ENCODE peak calls at places on chromosomes 3 and 15, in ten cellular contexts. One of them, this sample, is unnamed.

GRCh38 chr3:193971268-193971751 is 164.6 kb upstream of the HES1 start:
- DNase-seq in endothelial cell: no peak
- DNase-seq in stimulated activated CD4-positive, alpha-beta T cell treated with anti-CD3 and anti-CD28 coated beads, TNF-alpha, amount 100 ng/mL, for 24 hours: no peak
- DNase-seq in posterior cingulate gyrus: no peak
- DNase-seq in globus pallidus: no peak
- DNase-seq in 8988T: no peak
- DNase-seq in left ventricle myocardium superior: no peak
- DNase-seq in GM12892: no peak
- DNase-seq in stimulated activated naive CD8-positive, alpha-beta T cell treated with anti-CD3 and anti-CD28 coated beads, Interleukin-15, amount 100 ng/mL, for 72 hours: peak
- DNase-seq in HEK293T: no peak
- DNase-seq in this sample: no peak

GRCh38 chr15:22989576-22990477 is 9.7 kb upstream of the CYFIP1 start:
- DNase-seq in endothelial cell: no peak
- DNase-seq in stimulated activated CD4-positive, alpha-beta T cell treated with anti-CD3 and anti-CD28 coated beads, TNF-alpha, amount 100 ng/mL, for 24 hours: no peak
- DNase-seq in posterior cingulate gyrus: no peak
- DNase-seq in globus pallidus: no peak
- DNase-seq in 8988T: no peak
- DNase-seq in left ventricle myocardium superior: no peak
- DNase-seq in GM12892: no peak
- DNase-seq in stimulated activated naive CD8-positive, alpha-beta T cell treated with anti-CD3 and anti-CD28 coated beads, Interleukin-15, amount 100 ng/mL, for 72 hours: no peak
- DNase-seq in HEK293T: no peak
- DNase-seq in this sample: no peak

GRCh38 chr3:14461748-14462324 is 59.4 kb downstream of the SLC6A6 start:
- DNase-seq in endothelial cell: peak
- DNase-seq in stimulated activated CD4-positive, alpha-beta T cell treated with anti-CD3 and anti-CD28 coated beads, TNF-alpha, amount 100 ng/mL, for 24 hours: peak
- DNase-seq in posterior cingulate gyrus: peak
- DNase-seq in globus pallidus: peak
- DNase-seq in 8988T: peak
- DNase-seq in left ventricle myocardium superior: peak
- DNase-seq in GM12892: no peak
- DNase-seq in stimulated activated naive CD8-positive, alpha-beta T cell treated with anti-CD3 and anti-CD28 coated beads, Interleukin-15, amount 100 ng/mL, for 72 hours: peak
- DNase-seq in HEK293T: peak
- DNase-seq in this sample: no peak

GRCh38 chr15:98440917-98441316 is 207.4 kb upstream of the IGF1R start:
- DNase-seq in endothelial cell: no peak
- DNase-seq in stimulated activated CD4-positive, alpha-beta T cell treated with anti-CD3 and anti-CD28 coated beads, TNF-alpha, amount 100 ng/mL, for 24 hours: no peak
- DNase-seq in posterior cingulate gyrus: no peak
- DNase-seq in globus pallidus: no peak
- DNase-seq in 8988T: no peak
- DNase-seq in left ventricle myocardium superior: no peak
- DNase-seq in GM12892: no peak
- DNase-seq in stimulated activated naive CD8-positive, alpha-beta T cell treated with anti-CD3 and anti-CD28 coated beads, Interleukin-15, amount 100 ng/mL, for 72 hours: no peak
- DNase-seq in HEK293T: no peak
- DNase-seq in this sample: no peak

GRCh38 chr3:46759239-46760152 is 41.8 kb upstream of the PRSS50 start:
- DNase-seq in endothelial cell: no peak
- DNase-seq in stimulated activated CD4-positive, alpha-beta T cell treated with anti-CD3 and anti-CD28 coated beads, TNF-alpha, amount 100 ng/mL, for 24 hours: no peak
- DNase-seq in posterior cingulate gyrus: no peak
- DNase-seq in globus pallidus: no peak
- DNase-seq in 8988T: no peak
- DNase-seq in left ventricle myocardium superior: no peak
- DNase-seq in GM12892: no peak
- DNase-seq in stimulated activated naive CD8-positive, alpha-beta T cell treated with anti-CD3 and anti-CD28 coated beads, Interleukin-15, amount 100 ng/mL, for 72 hours: no peak
- DNase-seq in HEK293T: no peak
- DNase-seq in this sample: no peak

GRCh38 chr3:54859204-54859603 is 68.7 kb downstream of the LRTM1 start:
- DNase-seq in endothelial cell: no peak
- DNase-seq in stimulated activated CD4-positive, alpha-beta T cell treated with anti-CD3 and anti-CD28 coated beads, TNF-alpha, amount 100 ng/mL, for 24 hours: no peak
- DNase-seq in posterior cingulate gyrus: no peak
- DNase-seq in globus pallidus: no peak
- DNase-seq in 8988T: no peak
- DNase-seq in left ventricle myocardium superior: no peak
- DNase-seq in GM12892: no peak
- DNase-seq in stimulated activated naive CD8-positive, alpha-beta T cell treated with anti-CD3 and anti-CD28 coated beads, Interleukin-15, amount 100 ng/mL, for 72 hours: no peak
- DNase-seq in HEK293T: no peak
- DNase-seq in this sample: no peak

GRCh38 chr15:32878849-32879795 is 161.3 kb downstream of the GREM1 start:
- DNase-seq in endothelial cell: no peak
- DNase-seq in stimulated activated CD4-positive, alpha-beta T cell treated with anti-CD3 and anti-CD28 coated beads, TNF-alpha, amount 100 ng/mL, for 24 hours: no peak
- DNase-seq in posterior cingulate gyrus: no peak
- DNase-seq in globus pallidus: no peak
- DNase-seq in 8988T: no peak
- DNase-seq in left ventricle myocardium superior: no peak
- DNase-seq in GM12892: no peak
- DNase-seq in stimulated activated naive CD8-positive, alpha-beta T cell treated with anti-CD3 and anti-CD28 coated beads, Interleukin-15, amount 100 ng/mL, for 72 hours: no peak
- DNase-seq in HEK293T: no peak
- DNase-seq in this sample: no peak

GRCh38 chr3:14486460-14486859 is 53.7 kb downstream of the GRIP2 start:
- DNase-seq in endothelial cell: no peak
- DNase-seq in stimulated activated CD4-positive, alpha-beta T cell treated with anti-CD3 and anti-CD28 coated beads, TNF-alpha, amount 100 ng/mL, for 24 hours: no peak
- DNase-seq in posterior cingulate gyrus: no peak
- DNase-seq in globus pallidus: no peak
- DNase-seq in 8988T: no peak
- DNase-seq in left ventricle myocardium superior: no peak
- DNase-seq in GM12892: no peak
- DNase-seq in stimulated activated naive CD8-positive, alpha-beta T cell treated with anti-CD3 and anti-CD28 coated beads, Interleukin-15, amount 100 ng/mL, for 72 hours: no peak
- DNase-seq in HEK293T: no peak
- DNase-seq in this sample: no peak

GRCh38 chr3:132134611-132135010 is 99.8 kb upstream of the CPNE4 start:
- DNase-seq in endothelial cell: no peak
- DNase-seq in stimulated activated CD4-positive, alpha-beta T cell treated with anti-CD3 and anti-CD28 coated beads, TNF-alpha, amount 100 ng/mL, for 24 hours: no peak
- DNase-seq in posterior cingulate gyrus: no peak
- DNase-seq in globus pallidus: no peak
- DNase-seq in 8988T: no peak
- DNase-seq in left ventricle myocardium superior: no peak
- DNase-seq in GM12892: no peak
- DNase-seq in stimulated activated naive CD8-positive, alpha-beta T cell treated with anti-CD3 and anti-CD28 coated beads, Interleukin-15, amount 100 ng/mL, for 72 hours: no peak
- DNase-seq in HEK293T: no peak
- DNase-seq in this sample: no peak

GRCh38 chr15:78626611-78627010 is 5.8 kb upstream of the CHRNA3 start:
- DNase-seq in endothelial cell: no peak
- DNase-seq in stimulated activated CD4-positive, alpha-beta T cell treated with anti-CD3 and anti-CD28 coated beads, TNF-alpha, amount 100 ng/mL, for 24 hours: no peak
- DNase-seq in posterior cingulate gyrus: no peak
- DNase-seq in globus pallidus: no peak
- DNase-seq in 8988T: no peak
- DNase-seq in left ventricle myocardium superior: no peak
- DNase-seq in GM12892: no peak
- DNase-seq in stimulated activated naive CD8-positive, alpha-beta T cell treated with anti-CD3 and anti-CD28 coated beads, Interleukin-15, amount 100 ng/mL, for 72 hours: no peak
- DNase-seq in HEK293T: no peak
- DNase-seq in this sample: no peak

GRCh38 chr3:127262533-127262932 is 25.3 kb downstream of the PRR20G start:
- DNase-seq in endothelial cell: no peak
- DNase-seq in stimulated activated CD4-positive, alpha-beta T cell treated with anti-CD3 and anti-CD28 coated beads, TNF-alpha, amount 100 ng/mL, for 24 hours: no peak
- DNase-seq in posterior cingulate gyrus: no peak
- DNase-seq in globus pallidus: no peak
- DNase-seq in 8988T: no peak
- DNase-seq in left ventricle myocardium superior: no peak
- DNase-seq in GM12892: no peak
- DNase-seq in stimulated activated naive CD8-positive, alpha-beta T cell treated with anti-CD3 and anti-CD28 coated beads, Interleukin-15, amount 100 ng/mL, for 72 hours: no peak
- DNase-seq in HEK293T: no peak
- DNase-seq in this sample: no peak

GRCh38 chr3:17094551-17094950 is 209.8 kb downstream of the PLCL2 start:
- DNase-seq in endothelial cell: no peak
- DNase-seq in stimulated activated CD4-positive, alpha-beta T cell treated with anti-CD3 and anti-CD28 coated beads, TNF-alpha, amount 100 ng/mL, for 24 hours: no peak
- DNase-seq in posterior cingulate gyrus: no peak
- DNase-seq in globus pallidus: no peak
- DNase-seq in 8988T: no peak
- DNase-seq in left ventricle myocardium superior: no peak
- DNase-seq in GM12892: no peak
- DNase-seq in stimulated activated naive CD8-positive, alpha-beta T cell treated with anti-CD3 and anti-CD28 coated beads, Interleukin-15, amount 100 ng/mL, for 72 hours: no peak
- DNase-seq in HEK293T: no peak
- DNase-seq in this sample: no peak

GRCh38 chr3:189148090-189148507 is 23.7 kb upstream of the TPRG1 start:
- DNase-seq in endothelial cell: peak
- DNase-seq in stimulated activated CD4-positive, alpha-beta T cell treated with anti-CD3 and anti-CD28 coated beads, TNF-alpha, amount 100 ng/mL, for 24 hours: peak
- DNase-seq in posterior cingulate gyrus: peak
- DNase-seq in globus pallidus: peak
- DNase-seq in 8988T: peak
- DNase-seq in left ventricle myocardium superior: peak
- DNase-seq in GM12892: no peak
- DNase-seq in stimulated activated naive CD8-positive, alpha-beta T cell treated with anti-CD3 and anti-CD28 coated beads, Interleukin-15, amount 100 ng/mL, for 72 hours: peak
- DNase-seq in HEK293T: peak
- DNase-seq in this sample: peak

GRCh38 chr3:175186511-175186910 is 327.4 kb downstream of the NAALADL2 start:
- DNase-seq in endothelial cell: no peak
- DNase-seq in stimulated activated CD4-positive, alpha-beta T cell treated with anti-CD3 and anti-CD28 coated beads, TNF-alpha, amount 100 ng/mL, for 24 hours: no peak
- DNase-seq in posterior cingulate gyrus: no peak
- DNase-seq in globus pallidus: no peak
- DNase-seq in 8988T: no peak
- DNase-seq in left ventricle myocardium superior: no peak
- DNase-seq in GM12892: no peak
- DNase-seq in stimulated activated naive CD8-positive, alpha-beta T cell treated with anti-CD3 and anti-CD28 coated beads, Interleukin-15, amount 100 ng/mL, for 72 hours: no peak
- DNase-seq in HEK293T: no peak
- DNase-seq in this sample: no peak

GRCh38 chr3:14428087-14429067 is 26.0 kb downstream of the SLC6A6 start:
- DNase-seq in endothelial cell: no peak
- DNase-seq in stimulated activated CD4-positive, alpha-beta T cell treated with anti-CD3 and anti-CD28 coated beads, TNF-alpha, amount 100 ng/mL, for 24 hours: peak
- DNase-seq in posterior cingulate gyrus: no peak
- DNase-seq in globus pallidus: no peak
- DNase-seq in 8988T: no peak
- DNase-seq in left ventricle myocardium superior: peak
- DNase-seq in GM12892: no peak
- DNase-seq in stimulated activated naive CD8-positive, alpha-beta T cell treated with anti-CD3 and anti-CD28 coated beads, Interleukin-15, amount 100 ng/mL, for 72 hours: peak
- DNase-seq in HEK293T: no peak
- DNase-seq in this sample: no peak

GRCh38 chr3:64502284-64502683 is 185.5 kb downstream of the ADAMTS9 start:
- DNase-seq in endothelial cell: no peak
- DNase-seq in stimulated activated CD4-positive, alpha-beta T cell treated with anti-CD3 and anti-CD28 coated beads, TNF-alpha, amount 100 ng/mL, for 24 hours: no peak
- DNase-seq in posterior cingulate gyrus: no peak
- DNase-seq in globus pallidus: no peak
- DNase-seq in 8988T: no peak
- DNase-seq in left ventricle myocardium superior: no peak
- DNase-seq in GM12892: no peak
- DNase-seq in stimulated activated naive CD8-positive, alpha-beta T cell treated with anti-CD3 and anti-CD28 coated beads, Interleukin-15, amount 100 ng/mL, for 72 hours: no peak
- DNase-seq in HEK293T: no peak
- DNase-seq in this sample: no peak

GRCh38 chr3:114542359-114542758 is 248.5 kb downstream of the TIGIT start:
- DNase-seq in endothelial cell: no peak
- DNase-seq in stimulated activated CD4-positive, alpha-beta T cell treated with anti-CD3 and anti-CD28 coated beads, TNF-alpha, amount 100 ng/mL, for 24 hours: no peak
- DNase-seq in posterior cingulate gyrus: no peak
- DNase-seq in globus pallidus: no peak
- DNase-seq in 8988T: no peak
- DNase-seq in left ventricle myocardium superior: no peak
- DNase-seq in GM12892: no peak
- DNase-seq in stimulated activated naive CD8-positive, alpha-beta T cell treated with anti-CD3 and anti-CD28 coated beads, Interleukin-15, amount 100 ng/mL, for 72 hours: no peak
- DNase-seq in HEK293T: no peak
- DNase-seq in this sample: no peak

GRCh38 chr15:101490922-101491738 is 1.6 kb upstream of the PCSK6 start:
- DNase-seq in endothelial cell: no peak
- DNase-seq in stimulated activated CD4-positive, alpha-beta T cell treated with anti-CD3 and anti-CD28 coated beads, TNF-alpha, amount 100 ng/mL, for 24 hours: no peak
- DNase-seq in posterior cingulate gyrus: no peak
- DNase-seq in globus pallidus: no peak
- DNase-seq in 8988T: no peak
- DNase-seq in left ventricle myocardium superior: no peak
- DNase-seq in GM12892: no peak
- DNase-seq in stimulated activated naive CD8-positive, alpha-beta T cell treated with anti-CD3 and anti-CD28 coated beads, Interleukin-15, amount 100 ng/mL, for 72 hours: no peak
- DNase-seq in HEK293T: no peak
- DNase-seq in this sample: no peak

GRCh38 chr3:52054689-52055511 is 1.5 kb downstream of the DUSP7 start:
- DNase-seq in endothelial cell: peak
- DNase-seq in stimulated activated CD4-positive, alpha-beta T cell treated with anti-CD3 and anti-CD28 coated beads, TNF-alpha, amount 100 ng/mL, for 24 hours: no peak
- DNase-seq in posterior cingulate gyrus: no peak
- DNase-seq in globus pallidus: no peak
- DNase-seq in 8988T: no peak
- DNase-seq in left ventricle myocardium superior: peak
- DNase-seq in GM12892: no peak
- DNase-seq in stimulated activated naive CD8-positive, alpha-beta T cell treated with anti-CD3 and anti-CD28 coated beads, Interleukin-15, amount 100 ng/mL, for 72 hours: peak
- DNase-seq in HEK293T: no peak
- DNase-seq in this sample: no peak

GRCh38 chr15:53534105-53534839 is 225.2 kb downstream of the WDR72 start:
- DNase-seq in endothelial cell: no peak
- DNase-seq in stimulated activated CD4-positive, alpha-beta T cell treated with anti-CD3 and anti-CD28 coated beads, TNF-alpha, amount 100 ng/mL, for 24 hours: no peak
- DNase-seq in posterior cingulate gyrus: no peak
- DNase-seq in globus pallidus: no peak
- DNase-seq in 8988T: no peak
- DNase-seq in left ventricle myocardium superior: no peak
- DNase-seq in GM12892: no peak
- DNase-seq in stimulated activated naive CD8-positive, alpha-beta T cell treated with anti-CD3 and anti-CD28 coated beads, Interleukin-15, amount 100 ng/mL, for 72 hours: no peak
- DNase-seq in HEK293T: no peak
- DNase-seq in this sample: no peak

GRCh38 chr3:181725830-181726229 is 14.1 kb downstream of the SOX2 start:
- DNase-seq in endothelial cell: no peak
- DNase-seq in stimulated activated CD4-positive, alpha-beta T cell treated with anti-CD3 and anti-CD28 coated beads, TNF-alpha, amount 100 ng/mL, for 24 hours: no peak
- DNase-seq in posterior cingulate gyrus: peak
- DNase-seq in globus pallidus: peak
- DNase-seq in 8988T: no peak
- DNase-seq in left ventricle myocardium superior: no peak
- DNase-seq in GM12892: no peak
- DNase-seq in stimulated activated naive CD8-positive, alpha-beta T cell treated with anti-CD3 and anti-CD28 coated beads, Interleukin-15, amount 100 ng/mL, for 72 hours: no peak
- DNase-seq in HEK293T: no peak
- DNase-seq in this sample: no peak

GRCh38 chr3:126149960-126150515 is 30.3 kb downstream of the ALDH1L1 start:
- DNase-seq in endothelial cell: no peak
- DNase-seq in stimulated activated CD4-positive, alpha-beta T cell treated with anti-CD3 and anti-CD28 coated beads, TNF-alpha, amount 100 ng/mL, for 24 hours: no peak
- DNase-seq in posterior cingulate gyrus: peak
- DNase-seq in globus pallidus: no peak
- DNase-seq in 8988T: no peak
- DNase-seq in left ventricle myocardium superior: no peak
- DNase-seq in GM12892: no peak
- DNase-seq in stimulated activated naive CD8-positive, alpha-beta T cell treated with anti-CD3 and anti-CD28 coated beads, Interleukin-15, amount 100 ng/mL, for 72 hours: no peak
- DNase-seq in HEK293T: no peak
- DNase-seq in this sample: no peak